ENCODE peak calls at places on chromosomes 3 and 15, in nine cellular contexts. Q is B cell; R is occipital lobe; H is HEK293T; G is cerebellum; O is naive thymus-derived CD8-positive, alpha-beta T cell; F is activated naive CD4-positive, alpha-beta T cell treated with Interleukin-2 at 50 U/mL for 16 hours; A is T-helper 22 cell; B is ELR. P is an unnamed sample.

GRCh38 chr3:112647122-112647521 is 6.2 kb upstream of the CCDC80 start:
- DNase-seq in Q (no peak), R (no peak), H (no peak), G (no peak), O (no peak), F (no peak), A (no peak), B (peak; percentile 94), P (no peak)

GRCh38 chr15:33722005-33722672 is 246.2 kb upstream of the CHRM5 start:
- DNase-seq in Q (no peak), R (no peak), H (no peak), G (no peak), O (no peak), F (no peak), A (no peak), B (peak; percentile 85), P (peak; percentile 32)

GRCh38 chr3:44914936-44915335 is 40.5 kb downstream of the TGM4 start:
- DNase-seq in Q (no peak), R (no peak), H (peak; percentile 48), G (no peak), O (no peak), F (no peak), A (no peak), B (peak; percentile 48), P (peak; percentile 42)

GRCh38 chr3:71064976-71065763 is 518.4 kb downstream of the FOXP1 start:
- DNase-seq in Q (peak; percentile 81), R (peak; percentile 41), H (peak; percentile 36), G (peak; percentile 4), O (peak; percentile 73), F (peak; percentile 70), A (peak; percentile 66), B (peak; percentile 59), P (no peak)

GRCh38 chr15:45704329-45705249 is 69.8 kb downstream of the SQOR start:
- DNase-seq in Q (peak; percentile 40), R (no peak), H (no peak), G (no peak), O (no peak), F (peak; percentile 17), A (no peak), B (peak; percentile 62), P (no peak)

GRCh38 chr3:194095464-194095863 is 40.5 kb upstream of the HES1 start:
- DNase-seq in Q (no peak), R (no peak), H (no peak), G (no peak), O (no peak), F (no peak), A (no peak), B (no peak), P (peak; percentile 73)

GRCh38 chr15:67188551-67189218 is 65.8 kb downstream of the AAGAB start:
- DNase-seq in Q (peak; percentile 9), R (no peak), H (no peak), G (no peak), O (no peak), F (no peak), A (no peak), B (no peak), P (no peak)

GRCh38 chr3:14227866-14228265 is 49.2 kb downstream of the LSM3 start:
- DNase-seq in Q (no peak), R (no peak), H (no peak), G (no peak), O (no peak), F (no peak), A (no peak), B (no peak), P (no peak)

GRCh38 chr3:23004971-23005370 is 198.2 kb upstream of the UBE2E2 start:
- DNase-seq in Q (no peak), R (no peak), H (no peak), G (no peak), O (no peak), F (no peak), A (no peak), B (peak; percentile 80), P (peak; percentile 3)

GRCh38 chr15:31327674-31328424 is 1.2 kb downstream of the KLF13 start:
- DNase-seq in Q (peak; percentile 87), R (no peak), H (peak; percentile 16), G (no peak), O (peak; percentile 92), F (peak; percentile 72), A (peak; percentile 79), B (peak; percentile 45), P (no peak)

GRCh38 chr15:88077249-88077810 is 179.2 kb downstream of the NTRK3 start:
- DNase-seq in Q (no peak), R (no peak), H (no peak), G (no peak), O (no peak), F (no peak), A (no peak), B (no peak), P (no peak)

GRCh38 chr3:177960014-177960413 is 576.2 kb upstream of the KCNMB2 start:
- DNase-seq in Q (no peak), R (no peak), H (no peak), G (peak; percentile 2), O (no peak), F (no peak), A (no peak), B (no peak), P (no peak)

GRCh38 chr3:14482271-14482721 is 57.8 kb downstream of the GRIP2 start:
- DNase-seq in Q (no peak), R (no peak), H (no peak), G (no peak), O (no peak), F (no peak), A (no peak), B (no peak), P (no peak)

GRCh38 chr3:61172684-61173083 is 78.6 kb downstream of the FHIT start:
- DNase-seq in Q (no peak), R (no peak), H (peak; percentile 22), G (no peak), O (no peak), F (no peak), A (no peak), B (peak; percentile 0), P (no peak)

GRCh38 chr3:188010478-188010877 is 143.5 kb upstream of the LPP start:
- DNase-seq in Q (no peak), R (no peak), H (no peak), G (no peak), O (no peak), F (no peak), A (no peak), B (no peak), P (no peak)

GRCh38 chr3:195250473-195251251 is 20.3 kb downstream of the XXYLT1 start:
- DNase-seq in Q (no peak), R (no peak), H (no peak), G (no peak), O (no peak), F (no peak), A (no peak), B (no peak), P (no peak)

GRCh38 chr15:68829068-68829467 is 8.4 kb upstream of the ANP32A start:
- DNase-seq in Q (peak; percentile 53), R (peak; percentile 13), H (peak; percentile 46), G (no peak), O (no peak), F (peak; percentile 6), A (no peak), B (peak; percentile 30), P (peak; percentile 20)

GRCh38 chr3:99842826-99843589 is 25.3 kb downstream of the CMSS1 start:
- DNase-seq in Q (no peak), R (no peak), H (peak; percentile 20), G (peak; percentile 47), O (no peak), F (no peak), A (no peak), B (peak; percentile 76), P (peak; percentile 61)

GRCh38 chr3:150407818-150408231 is 273 bp upstream of the TSC22D2 start:
- DNase-seq in Q (no peak), R (peak; percentile 26), H (no peak), G (no peak), O (peak; percentile 97), F (no peak), A (peak; percentile 90), B (peak; percentile 77), P (no peak)

GRCh38 chr3:40192628-40193027 is 116.9 kb upstream of the EIF1B start:
- DNase-seq in Q (no peak), R (no peak), H (no peak), G (no peak), O (no peak), F (no peak), A (no peak), B (no peak), P (no peak)

GRCh38 chr3:6915898-6916297 is 55.0 kb downstream of the GRM7 start:
- DNase-seq in Q (no peak), R (no peak), H (no peak), G (no peak), O (no peak), F (no peak), A (no peak), B (no peak), P (no peak)

GRCh38 chr3:172627057-172627809 is 83.6 kb downstream of the NCEH1 start:
- DNase-seq in Q (no peak), R (no peak), H (no peak), G (no peak), O (no peak), F (no peak), A (no peak), B (peak; percentile 26), P (no peak)

GRCh38 chr15:91866371-91866905 is 12.9 kb downstream of the SLCO3A1 start:
- DNase-seq in Q (no peak), R (no peak), H (no peak), G (no peak), O (no peak), F (no peak), A (no peak), B (no peak), P (no peak)

GRCh38 chr15:82864967-82865366 is 55.5 kb downstream of the WHAMM start:
- DNase-seq in Q (no peak), R (no peak), H (no peak), G (no peak), O (no peak), F (no peak), A (no peak), B (no peak), P (no peak)

GRCh38 chr3:70119892-70120291 is 120.4 kb downstream of the SAMMSON start:
- DNase-seq in Q (no peak), R (no peak), H (no peak), G (no peak), O (no peak), F (no peak), A (no peak), B (no peak), P (no peak)

P was measured in COLO829.